ENCODE peak calls at places on chromosomes 16 and 17, in seven cellular contexts. L is neuronal stem cell, A is IMR-90, T is trophoblast cell, I is mesendoderm, C is H9, H is H1. X is an unnamed sample.

GRCh38 chr17:16912021-16912962 is 59.6 kb downstream of the TNFRSF13B start:
- DNase-seq in T (no peak), A (no peak), I (no peak), L (no peak), C (no peak), H (no peak), X (no peak)

GRCh38 chr16:84585886-84586285 is 32.0 kb downstream of the COTL1 start:
- DNase-seq in I (peak; percentile 75), C (peak; percentile 84), T (peak; percentile 52), A (no peak), H (peak; percentile 38), L (peak; percentile 59), X (no peak)

GRCh38 chr16:50509521-50510341 is 38.5 kb upstream of the NKD1 start:
- DNase-seq in I (peak; percentile 70), L (peak; percentile 23), A (peak; percentile 6), H (peak; percentile 65), C (peak; percentile 75), T (no peak), X (peak; percentile 6)

GRCh38 chr17:19544366-19544765 is 10.7 kb downstream of the SLC47A1 start:
- DNase-seq in A (no peak), T (no peak), H (no peak), L (no peak), I (no peak), C (no peak), X (no peak)

GRCh38 chr17:55285340-55286301 is 20.9 kb downstream of the HLF start:
- DNase-seq in C (no peak), H (no peak), L (no peak), T (peak; percentile 31), I (no peak), A (peak; percentile 68), X (no peak)

GRCh38 chr17:39754958-39755549 is 17.3 kb downstream of the GRB7 start:
- DNase-seq in I (peak; percentile 66), L (no peak), A (no peak), T (no peak), H (no peak), C (peak; percentile 61), X (no peak)

GRCh38 chr17:45332989-45333701 is 16.3 kb upstream of the MAP3K14 start:
- DNase-seq in L (no peak), H (no peak), A (no peak), I (peak; percentile 27), C (peak; percentile 40), T (no peak), X (no peak)

GRCh38 chr16:4052801-4053662 is 63.2 kb downstream of the ADCY9 start:
- DNase-seq in C (no peak), A (peak; percentile 81), I (no peak), H (no peak), T (no peak), L (no peak), X (peak; percentile 73)

GRCh38 chr17:2025622-2026309 is 632 bp upstream of the RTN4RL1 start:
- DNase-seq in H (no peak), A (peak; percentile 57), L (peak; percentile 57), I (peak; percentile 70), C (peak; percentile 75), T (peak; percentile 47), X (peak; percentile 73)

GRCh38 chr16:81620796-81621195 is 158.3 kb upstream of the PLCG2 start:
- DNase-seq in I (no peak), L (no peak), A (peak; percentile 19), H (no peak), T (no peak), C (no peak), X (no peak)

GRCh38 chr17:28899212-28899815 is 1.8 kb upstream of the FLOT2 start:
- DNase-seq in T (no peak), A (no peak), I (no peak), L (no peak), H (no peak), C (no peak), X (no peak)

GRCh38 chr16:53817117-53817516 is 113.2 kb downstream of the FTO start:
- DNase-seq in L (no peak), T (peak; percentile 53), I (peak; percentile 51), A (peak; percentile 96), H (no peak), C (no peak), X (peak; percentile 91)

GRCh38 chr16:81707411-81708321 is 71.4 kb upstream of the PLCG2 start:
- DNase-seq in H (no peak), C (no peak), A (peak; percentile 73), T (no peak), L (no peak), I (no peak), X (peak; percentile 66)

DNA sequence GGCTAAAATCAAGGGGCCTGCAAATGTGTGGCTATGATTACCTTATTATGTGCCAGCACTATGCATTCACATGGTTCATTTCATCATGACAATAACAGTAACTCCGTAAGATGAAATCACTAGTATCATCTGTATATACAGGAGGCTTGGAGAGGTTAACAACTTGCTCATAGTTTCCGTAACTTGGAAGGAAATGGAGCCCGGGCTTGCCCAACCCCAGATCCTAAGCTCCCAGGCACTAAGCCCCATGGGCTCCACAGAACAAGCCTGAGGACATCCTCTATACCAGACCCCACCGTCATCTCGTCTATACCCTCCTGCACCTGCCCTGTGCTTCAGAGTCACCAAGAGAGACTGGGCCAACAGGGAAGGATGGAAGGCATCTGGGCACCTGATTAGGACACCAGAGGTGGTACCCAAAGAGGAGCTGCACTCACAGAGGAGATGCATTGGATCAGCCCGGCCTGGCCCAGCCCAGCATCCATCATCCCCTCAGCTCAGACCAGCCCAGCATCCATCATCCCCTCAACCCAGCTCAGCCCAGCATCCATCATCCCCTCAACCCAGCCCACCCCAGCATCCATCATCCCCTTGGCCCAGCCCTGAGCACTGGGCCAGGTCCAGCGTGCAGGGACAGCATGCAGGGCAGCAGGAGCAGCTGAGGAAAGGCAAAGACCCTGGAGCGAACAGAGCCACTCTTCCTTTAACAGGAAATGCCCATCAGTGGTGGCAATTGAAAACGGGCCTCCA is 28.5 kb downstream of the NSMCE1 start:
- DNase-seq in I (no peak), H (no peak), C (peak; percentile 9), A (peak; percentile 44), T (no peak), L (no peak), X (peak; percentile 88)
- H3K4me1 ChIP-seq in I (peaks cover 5% of the 10 kb centered on the region), H (no peaks in the 10 kb centered on the region), C (peaks cover 4% of the 10 kb centered on the region), A (peaks cover 47% of the 10 kb centered on the region), T (peaks cover 22% of the 10 kb centered on the region), L (peaks cover 22% of the 10 kb centered on the region), X (peaks cover 55% of the 10 kb centered on the region)

GRCh38 chr16:79842197-79842596 is 241.7 kb upstream of the MAF start:
- DNase-seq in L (no peak), H (no peak), T (no peak), A (no peak), C (no peak), I (no peak), X (no peak)
- H3K4ac ChIP-seq in L (no peak overlapping the region), H (no peak overlapping the region), T (no peak overlapping the region), A (no peak overlapping the region), C (no peak overlapping the region), I (no peak overlapping the region), X (no peak overlapping the region)

DNA sequence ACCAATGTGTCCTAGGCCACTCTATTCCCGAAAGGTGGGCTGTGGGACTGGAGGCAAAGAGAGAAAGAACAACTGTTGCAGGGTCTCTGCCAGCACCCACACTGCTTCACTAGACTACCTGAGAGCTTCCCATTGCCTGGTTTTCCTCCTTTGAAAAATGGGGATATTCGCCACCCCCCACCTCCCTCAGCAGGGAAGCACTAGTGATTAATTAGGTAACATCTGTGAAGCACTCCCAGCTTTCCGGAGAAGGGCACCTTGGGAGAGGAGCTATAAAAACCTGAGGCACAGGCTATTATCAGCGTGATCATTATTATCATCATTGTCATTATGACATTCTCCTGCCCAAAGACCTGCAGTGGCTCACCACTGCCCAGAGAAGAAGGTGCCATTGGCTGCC is 83.5 kb downstream of the XYLT1 start:
- DNase-seq in T (no peak), H (no peak), I (no peak), C (no peak), A (no peak), L (no peak), X (no peak)
- H3K4me1 ChIP-seq in T (peaks cover 22% of the 10 kb centered on the region), H (peaks cover 10% of the 10 kb centered on the region), I (peaks cover 31% of the 10 kb centered on the region), C (peaks cover 41% of the 10 kb centered on the region), A (no peaks in the 10 kb centered on the region), L (peaks cover 9% of the 10 kb centered on the region), X (no peaks in the 10 kb centered on the region)

DNA sequence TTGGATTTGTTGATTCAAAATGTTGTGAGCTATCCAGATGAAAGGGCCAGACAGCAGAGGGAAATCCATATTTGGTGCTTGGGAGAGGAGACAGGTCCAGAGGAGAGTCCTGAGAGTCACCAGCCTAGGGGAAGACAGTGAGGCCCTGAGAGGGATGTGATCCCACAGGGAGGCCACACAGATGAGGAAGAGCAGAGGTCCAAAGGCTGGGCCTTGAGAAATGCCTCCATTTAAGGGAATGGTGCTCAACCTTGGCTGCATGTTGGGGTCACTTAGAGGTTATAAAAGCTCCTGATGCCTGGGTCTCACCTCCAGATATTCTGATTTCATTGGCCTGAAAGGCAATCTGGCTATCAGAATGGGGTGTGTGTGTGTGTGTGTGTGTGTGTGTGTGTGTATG is 194.9 kb downstream of the UTP18 start:
- DNase-seq in T (no peak), L (no peak), I (no peak), H (no peak), A (no peak), C (no peak), X (no peak)
- H3K4ac ChIP-seq in T (no peak overlapping the region), L (no peak overlapping the region), I (no peak overlapping the region), H (no peak overlapping the region), A (no peak overlapping the region), C (no peak overlapping the region), X (no peak overlapping the region)

DNA sequence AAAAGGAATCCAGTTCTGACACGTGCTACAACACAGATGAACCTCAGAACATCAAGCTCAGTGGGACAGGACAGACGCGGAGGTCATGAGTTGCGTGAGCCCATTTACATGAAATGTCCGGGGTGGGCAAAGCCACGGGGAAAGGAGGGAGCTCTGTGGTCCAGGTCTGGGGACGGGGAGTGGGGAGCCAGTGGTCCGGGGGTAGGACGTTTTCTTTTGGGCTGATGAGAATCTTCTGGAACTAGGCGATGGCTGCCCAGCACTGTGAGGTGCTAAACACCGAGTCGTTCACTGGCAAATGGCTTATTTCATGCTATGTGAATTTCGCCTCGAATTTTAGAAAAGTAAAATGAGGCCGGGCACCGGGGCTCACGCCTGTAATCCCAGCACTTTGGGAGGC is 2.6 kb upstream of the LMF1 start:
- DNase-seq in T (no peak), C (no peak), I (no peak), L (no peak), H (no peak), A (no peak), X (no peak)
- H3K4me1 ChIP-seq in T (peaks cover 11% of the 10 kb centered on the region), C (no peaks in the 10 kb centered on the region), I (no peaks in the 10 kb centered on the region), L (peaks cover 20% of the 10 kb centered on the region), H (peaks cover 6% of the 10 kb centered on the region), A (peaks cover 8% of the 10 kb centered on the region), X (peaks cover 12% of the 10 kb centered on the region)

GRCh38 chr16:58509256-58510096 is 5.8 kb upstream of the SETD6 start:
- DNase-seq in A (no peak), L (no peak), C (no peak), T (no peak), I (no peak), H (no peak), X (no peak)
- H3K4ac ChIP-seq in A (no peak overlapping the region), L (peak overlapping the region; percentile 37), C (no peak overlapping the region), T (no peak overlapping the region), I (no peak overlapping the region), H (no peak overlapping the region), X (no peak overlapping the region)